ENCODE peak calls at places on chromosomes 12 and 14, in four cellular contexts. F, X, O and M are unnamed samples.

GRCh38 chr12:80766897-80767296 is 50.2 kb downstream of the MYF5 start:
- DNase-seq in O (no peak), F (peak; percentile 94), X (no peak), M (no peak)

GRCh38 chr12:75459755-75460154 is 20.8 kb upstream of the GLIPR1 start:
- DNase-seq in O (no peak), X (no peak), F (no peak), M (no peak)

GRCh38 chr14:105419305-105420091 is at the start of gene MTA1:
- DNase-seq in F (peak; percentile 84), O (peak; percentile 74), X (peak; percentile 15), M (no peak)

GRCh38 chr12:127101086-127101485 is 1165.9 kb upstream of the TMEM132C start:
- DNase-seq in O (no peak), X (no peak), F (no peak), M (no peak)

GRCh38 chr12:113674302-113674701 is 202.6 kb upstream of the LHX5 start:
- DNase-seq in X (no peak), O (no peak), F (no peak), M (no peak)

GRCh38 chr12:77685112-77685511 is 145.6 kb upstream of the NAV3 start:
- DNase-seq in O (no peak), F (peak; percentile 76), X (peak; percentile 74), M (peak; percentile 57)

GRCh38 chr12:71955946-71956345 is 17.3 kb downstream of the TPH2 start:
- DNase-seq in X (peak; percentile 68), O (no peak), F (no peak), M (peak; percentile 57)

GRCh38 chr12:122726056-122726558 is 4.5 kb downstream of the HCAR1 start:
- DNase-seq in O (no peak), X (peak; percentile 63), F (peak; percentile 61), M (peak; percentile 47)

GRCh38 chr14:37497422-37497821 is 97.6 kb downstream of the FOXA1 start:
- DNase-seq in F (no peak), O (no peak), X (no peak), M (no peak)

GRCh38 chr12:87923361-87923760 is 105.8 kb downstream of the C12orf50 start:
- DNase-seq in F (no peak), O (no peak), X (no peak), M (no peak)

GRCh38 chr14:51109651-51110050 is 14.7 kb upstream of the TRIM9 start:
- DNase-seq in F (no peak), O (no peak), X (no peak), M (no peak)

GRCh38 chr14:91918159-91918883 is 29.2 kb downstream of the FBLN5 start:
- DNase-seq in O (no peak), X (no peak), F (no peak), M (no peak)

GRCh38 chr12:1457901-1458300 is 136.5 kb downstream of the FBXL14 start:
- DNase-seq in O (no peak), X (peak; percentile 95), F (no peak), M (peak; percentile 90)

GRCh38 chr14:94659953-94660946 is 48.1 kb downstream of the SERPINA3 start:
- DNase-seq in O (no peak), X (no peak), F (no peak), M (no peak)

GRCh38 chr14:59870277-59871165 is at the start of gene RTN1:
- DNase-seq in O (peak; percentile 6), F (peak; percentile 57), X (peak; percentile 55), M (peak; percentile 33)

DNA sequence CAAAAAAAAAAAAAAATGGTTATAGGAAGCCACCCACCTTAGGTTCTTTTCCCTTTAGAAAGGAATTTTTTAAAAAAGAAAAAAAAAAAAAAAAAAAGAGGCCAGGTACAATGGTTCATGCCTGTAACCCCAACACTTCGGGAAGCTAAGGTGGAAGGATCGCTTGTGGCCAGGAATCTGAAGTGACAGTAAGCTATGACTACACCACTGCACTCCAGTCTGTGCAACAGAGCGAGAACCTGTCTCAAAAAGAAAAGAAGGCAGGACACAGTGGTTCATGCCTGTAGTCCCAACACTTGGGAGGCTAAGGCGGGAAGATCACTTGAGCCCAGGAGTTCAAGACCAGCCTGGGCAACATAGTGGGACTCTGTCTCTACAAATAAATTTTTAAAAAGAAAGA is 36.0 kb downstream of the SPTLC2 start:
- DNase-seq in F (no peak), X (peak; percentile 32), O (no peak), M (no peak)
- H3K9ac ChIP-seq in F (no peak overlapping the region), X (no peak overlapping the region), O (no peak overlapping the region), M (peak overlapping the region; percentile 45)

DNA sequence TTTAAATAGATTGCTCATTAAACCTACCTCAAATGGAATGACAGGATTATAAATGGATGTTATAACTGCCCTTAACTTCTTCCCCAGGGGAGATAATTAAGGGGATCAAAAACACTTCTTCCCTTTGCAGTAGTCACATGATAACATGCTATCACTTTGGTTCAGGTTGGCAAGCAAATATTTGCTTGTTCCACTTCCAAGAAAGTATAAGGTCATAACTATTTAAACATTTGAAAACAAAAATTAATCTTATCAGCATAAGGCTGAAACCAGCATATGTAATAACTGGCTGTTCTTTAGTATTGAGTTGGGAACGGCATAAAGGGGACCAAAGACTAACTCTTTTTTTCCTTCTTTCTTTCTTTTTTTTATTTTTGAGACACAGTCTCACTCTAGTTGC is 2.4 kb upstream of the LYZ start:
- DNase-seq in X (no peak), O (peak; percentile 31), F (no peak), M (no peak)
- H3K27ac ChIP-seq in X (no peak overlapping the region), O (no peak overlapping the region), F (no peak overlapping the region), M (no peak overlapping the region)

GRCh38 chr14:35124127-35124526 is 1.8 kb downstream of the PRORP start:
- DNase-seq in F (no peak), X (no peak), O (no peak), M (no peak)
- H3K79me2 ChIP-seq in F (peaks cover 84% of the 10 kb centered on the region), X (peaks cover 8% of the 10 kb centered on the region), O (peaks cover 53% of the 10 kb centered on the region), M (peaks cover 52% of the 10 kb centered on the region)

GRCh38 chr12:30696103-30696408 is 387 bp upstream of the IPO8 start:
- DNase-seq in F (no peak), O (no peak), X (no peak), M (no peak)
- H3K9ac ChIP-seq in F (peak overlapping the region; percentile 90), O (peak overlapping the region; percentile 100), X (peak overlapping the region; percentile 76), M (peak overlapping the region; percentile 90)

GRCh38 chr12:106179086-106179485 is 40.3 kb upstream of the NUAK1 start:
- DNase-seq in X (no peak), F (no peak), O (no peak), M (no peak)
- H3K27ac ChIP-seq in X (no peak overlapping the region), F (no peak overlapping the region), O (no peak overlapping the region), M (no peak overlapping the region)

GRCh38 chr12:54415223-54415929 is 3.7 kb downstream of the ITGA5 start:
- DNase-seq in X (no peak), O (peak; percentile 10), F (no peak), M (no peak)

GRCh38 chr12:54419088-54419887 is at the start of gene ITGA5:
- DNase-seq in O (peak; percentile 82), X (peak; percentile 71), F (no peak), M (peak; percentile 51)

GRCh38 chr12:54418441-54419087 is 502 bp downstream of the ITGA5 start:
- DNase-seq in X (no peak), O (peak; percentile 75), F (no peak), M (no peak)

GRCh38 chr12:54416908-54417603 is 2.0 kb downstream of the ITGA5 start:
- DNase-seq in X (no peak), F (no peak), O (peak; percentile 51), M (no peak)

GRCh38 chr12:54417712-54418440 is 1.2 kb downstream of the ITGA5 start:
- DNase-seq in O (peak; percentile 67), X (peak; percentile 39), F (no peak), M (no peak)
- H3K79me2 ChIP-seq in O (peaks cover 68% of the 10 kb centered on the region), X (peaks cover 64% of the 10 kb centered on the region), F (no peaks in the 10 kb centered on the region), M (peaks cover 65% of the 10 kb centered on the region)